ENCODE peak calls at places on chromosomes 6 and 20, in five cellular contexts. L is fibroblast of lung, V is mesothelial cell of epicardium, S is heart right ventricle, C is kidney glomerular epithelial cell. M is an unnamed sample.

GRCh38 chr6:36209606-36210005 is 13.1 kb downstream of the BRPF3 start:
- DNase-seq in L (no peak), V (no peak), S (no peak), C (no peak), M (no peak)

GRCh38 chr6:47853766-47854165 is 71.9 kb downstream of the OPN5 start:
- DNase-seq in L (no peak), V (no peak), S (no peak), C (no peak), M (no peak)

GRCh38 chr6:148349466-148349865 is 6.8 kb downstream of the SASH1 start:
- DNase-seq in L (no peak), V (no peak), S (no peak), C (no peak), M (no peak)

GRCh38 chr20:57660510-57661199 is 40.4 kb upstream of the ZBP1 start:
- DNase-seq in L (no peak), V (peak), S (no peak), C (no peak), M (no peak)

GRCh38 chr20:57464642-57465211 is 60.2 kb downstream of the CTCFL start:
- DNase-seq in L (no peak), V (no peak), S (no peak), C (no peak), M (no peak)

GRCh38 chr20:59807909-59808728 is 125.3 kb downstream of the SYCP2 start:
- DNase-seq in L (no peak), V (no peak), S (no peak), C (no peak), M (no peak)

GRCh38 chr6:52426667-52427066 is 6.5 kb downstream of the EFHC1 start:
- DNase-seq in L (no peak), V (no peak), S (no peak), C (no peak), M (no peak)

GRCh38 chr6:139762587-139763031 is 388.2 kb upstream of the CITED2 start:
- DNase-seq in L (peak), V (no peak), S (no peak), C (peak), M (peak)

GRCh38 chr6:156269751-156270369 is 507.3 kb upstream of the ARID1B start:
- DNase-seq in L (no peak), V (no peak), S (no peak), C (no peak), M (no peak)

GRCh38 chr6:88376759-88377387 is 210.7 kb upstream of the CNR1 start:
- DNase-seq in L (peak), V (no peak), S (no peak), C (peak), M (peak)

GRCh38 chr6:36985384-36985962 is 523 bp downstream of the MTCH1 start:
- DNase-seq in L (no peak), V (no peak), S (no peak), C (no peak), M (no peak)

GRCh38 chr20:46681032-46681854 is 8.0 kb downstream of the TP53RK start:
- DNase-seq in L (peak), V (peak), S (peak), C (peak), M (peak)

GRCh38 chr6:2168480-2168879 is 76.9 kb downstream of the GMDS start:
- DNase-seq in L (peak), V (no peak), S (no peak), C (no peak), M (no peak)

GRCh38 chr6:79984261-79984660 is 20.2 kb upstream of the TTK start:
- DNase-seq in L (no peak), V (no peak), S (no peak), C (peak), M (peak)

GRCh38 chr20:64145458-64146300 is 18.6 kb upstream of the MYT1 start:
- DNase-seq in L (no peak), V (no peak), S (no peak), C (no peak), M (no peak)

GRCh38 chr20:51725584-51726176 is 42.5 kb downstream of the ATP9A start:
- DNase-seq in L (no peak), V (no peak), S (no peak), C (no peak), M (no peak)

GRCh38 chr20:31497838-31498540 is 16.3 kb upstream of the HM13 start:
- DNase-seq in L (peak), V (no peak), S (peak), C (no peak), M (no peak)

GRCh38 chr6:136792066-136792944 is at the start of gene MAP3K5:
- DNase-seq in L (peak), V (peak), S (peak), C (peak), M (peak)

GRCh38 chr6:139778688-139779087 is 404.2 kb upstream of the CITED2 start:
- DNase-seq in L (peak), V (no peak), S (peak), C (no peak), M (no peak)

GRCh38 chr6:29705389-29706231 is 17.6 kb upstream of the HLA-F start:
- DNase-seq in L (peak), V (no peak), S (peak), C (peak), M (peak)

GRCh38 chr6:31945507-31946369 is at the start of gene CFB:
- DNase-seq in L (peak), V (no peak), S (peak), C (peak), M (peak)

GRCh38 chr6:2209226-2209809 is 36.1 kb downstream of the GMDS start:
- DNase-seq in L (peak), V (no peak), S (peak), C (peak), M (no peak)

GRCh38 chr6:136137008-136137689 is 113.0 kb downstream of the MTFR2 start:
- DNase-seq in L (no peak), V (no peak), S (no peak), C (peak), M (no peak)

GRCh38 chr6:126033696-126034095 is 47.4 kb downstream of the TRMT11 start:
- DNase-seq in L (peak), V (no peak), S (peak), C (peak), M (peak)

M was measured in RCC 7860.